ENCODE peak calls at places on chromosomes 1 and 21, in ten cellular contexts. H is dorsolateral prefrontal cortex, B is astrocyte of the spinal cord, N is endodermal cell, O is Peyer's patch, X is fibroblast of lung, F is GM12864, V is right atrium auricular region, P is stomach, I is GM20000. J is an unnamed sample.

GRCh38 chr21:38807987-38808386 is 2.3 kb downstream of the ETS2 start:
- DNase-seq in H (no peak), B (no peak), N (no peak), O (no peak), X (peak), F (no peak), V (no peak), P (no peak), I (no peak), J (peak)

GRCh38 chr1:72284398-72285073 is 2.2 kb upstream of the NEGR1 start:
- DNase-seq in H (peak), B (peak), N (peak), O (peak), X (peak), F (no peak), V (no peak), P (no peak), I (peak), J (peak)

GRCh38 chr1:215104283-215104682 is 21.7 kb downstream of the KCNK2 start:
- DNase-seq in H (no peak), B (peak), N (no peak), O (no peak), X (no peak), F (no peak), V (no peak), P (no peak), I (no peak), J (no peak)

GRCh38 chr1:50783286-50783685 is 176.8 kb downstream of the FAF1 start:
- DNase-seq in H (no peak), B (peak), N (no peak), O (no peak), X (peak), F (no peak), V (no peak), P (no peak), I (no peak), J (no peak)

GRCh38 chr1:173482683-173483082 is 5.5 kb downstream of the PRDX6 start:
- DNase-seq in H (no peak), B (no peak), N (no peak), O (no peak), X (no peak), F (no peak), V (no peak), P (no peak), I (no peak), J (no peak)

GRCh38 chr1:121586369-121587229 is 401.8 kb downstream of the SRGAP2C start:
- DNase-seq in H (no peak), B (no peak), N (peak), O (peak), X (no peak), F (no peak), V (no peak), P (peak), I (no peak), J (peak)

GRCh38 chr1:5198328-5198727 is 543.9 kb downstream of the AJAP1 start:
- DNase-seq in H (no peak), B (no peak), N (peak), O (no peak), X (no peak), F (no peak), V (no peak), P (no peak), I (no peak), J (no peak)

GRCh38 chr1:79353224-79353623 is 346.7 kb upstream of the ADGRL4 start:
- DNase-seq in H (no peak), B (peak), N (peak), O (no peak), X (peak), F (no peak), V (no peak), P (peak), I (peak), J (no peak)

GRCh38 chr21:15659768-15660423 is 69.9 kb upstream of the USP25 start:
- DNase-seq in H (no peak), B (no peak), N (no peak), O (no peak), X (no peak), F (no peak), V (no peak), P (no peak), I (no peak), J (no peak)

GRCh38 chr1:41033272-41033671 is 11.7 kb upstream of the SLFNL1 start:
- DNase-seq in H (no peak), B (no peak), N (no peak), O (no peak), X (no peak), F (no peak), V (no peak), P (no peak), I (no peak), J (no peak)

GRCh38 chr1:98057236-98057635 is 136.4 kb upstream of the DPYD start:
- DNase-seq in H (no peak), B (no peak), N (no peak), O (no peak), X (no peak), F (no peak), V (no peak), P (no peak), I (no peak), J (no peak)

GRCh38 chr1:94514095-94514727 is 27.3 kb downstream of the F3 start:
- DNase-seq in H (no peak), B (no peak), N (peak), O (no peak), X (peak), F (no peak), V (no peak), P (no peak), I (no peak), J (peak)

GRCh38 chr1:222081859-222082258 is 340.0 kb upstream of the DUSP10 start:
- DNase-seq in H (no peak), B (no peak), N (no peak), O (no peak), X (peak), F (peak), V (no peak), P (no peak), I (no peak), J (no peak)

GRCh38 chr21:17279663-17280062 is 233.2 kb upstream of the CXADR start:
- DNase-seq in H (no peak), B (no peak), N (peak), O (no peak), X (no peak), F (no peak), V (no peak), P (no peak), I (no peak), J (no peak)

GRCh38 chr1:162873671-162874666 is 13.0 kb upstream of the CCDC190 start:
- DNase-seq in H (no peak), B (peak), N (no peak), O (no peak), X (peak), F (no peak), V (no peak), P (no peak), I (no peak), J (no peak)

GRCh38 chr1:113307771-113308451 is 82.4 kb upstream of the MAGI3 start:
- DNase-seq in H (no peak), B (no peak), N (no peak), O (no peak), X (peak), F (no peak), V (no peak), P (no peak), I (no peak), J (no peak)

GRCh38 chr1:23593556-23594148 is 34.4 kb upstream of the ID3 start:
- DNase-seq in H (no peak), B (peak), N (peak), O (no peak), X (no peak), F (no peak), V (no peak), P (no peak), I (no peak), J (no peak)

GRCh38 chr1:186212574-186213224 is 162.4 kb downstream of the TPR start:
- DNase-seq in H (no peak), B (peak), N (peak), O (no peak), X (peak), F (peak), V (peak), P (no peak), I (peak), J (no peak)

GRCh38 chr1:29145739-29146437 is 22.2 kb upstream of the TMEM200B start:
- DNase-seq in H (no peak), B (peak), N (no peak), O (no peak), X (peak), F (no peak), V (no peak), P (peak), I (no peak), J (no peak)

GRCh38 chr1:240967070-240967724 is 355.2 kb upstream of the GREM2 start:
- DNase-seq in H (no peak), B (peak), N (no peak), O (no peak), X (peak), F (no peak), V (no peak), P (no peak), I (no peak), J (no peak)

GRCh38 chr1:209412566-209412965 is 170.9 kb upstream of the CAMK1G start:
- DNase-seq in H (no peak), B (no peak), N (no peak), O (no peak), X (no peak), F (no peak), V (no peak), P (no peak), I (no peak), J (no peak)

GRCh38 chr1:82273816-82274215 is 473.1 kb downstream of the ADGRL2 start:
- DNase-seq in H (peak), B (peak), N (no peak), O (no peak), X (no peak), F (no peak), V (no peak), P (no peak), I (no peak), J (no peak)
- TF ChIP-seq CTCF in H (no peak), B (no peak), N (no peak), O (no peak), X (no peak), F (no peak), V (no peak), P (no peak), I (no peak), J (no peak)

GRCh38 chr1:228866498-228866897 is 131.2 kb downstream of the RHOU start:
- DNase-seq in H (no peak), B (no peak), N (no peak), O (peak), X (peak), F (no peak), V (no peak), P (no peak), I (no peak), J (no peak)
- TF ChIP-seq CTCF in H (no peak), B (no peak), N (no peak), O (no peak), X (no peak), F (no peak), V (no peak), P (no peak), I (no peak), J (no peak)

GRCh38 chr21:43657355-43658093 is 1.8 kb downstream of the HSF2BP start:
- DNase-seq in H (no peak), B (no peak), N (no peak), O (no peak), X (no peak), F (no peak), V (no peak), P (no peak), I (no peak), J (no peak)
- TF ChIP-seq CTCF in H (no peak), B (no peak), N (no peak), O (no peak), X (no peak), F (no peak), V (no peak), P (no peak), I (no peak), J (no peak)

DNA sequence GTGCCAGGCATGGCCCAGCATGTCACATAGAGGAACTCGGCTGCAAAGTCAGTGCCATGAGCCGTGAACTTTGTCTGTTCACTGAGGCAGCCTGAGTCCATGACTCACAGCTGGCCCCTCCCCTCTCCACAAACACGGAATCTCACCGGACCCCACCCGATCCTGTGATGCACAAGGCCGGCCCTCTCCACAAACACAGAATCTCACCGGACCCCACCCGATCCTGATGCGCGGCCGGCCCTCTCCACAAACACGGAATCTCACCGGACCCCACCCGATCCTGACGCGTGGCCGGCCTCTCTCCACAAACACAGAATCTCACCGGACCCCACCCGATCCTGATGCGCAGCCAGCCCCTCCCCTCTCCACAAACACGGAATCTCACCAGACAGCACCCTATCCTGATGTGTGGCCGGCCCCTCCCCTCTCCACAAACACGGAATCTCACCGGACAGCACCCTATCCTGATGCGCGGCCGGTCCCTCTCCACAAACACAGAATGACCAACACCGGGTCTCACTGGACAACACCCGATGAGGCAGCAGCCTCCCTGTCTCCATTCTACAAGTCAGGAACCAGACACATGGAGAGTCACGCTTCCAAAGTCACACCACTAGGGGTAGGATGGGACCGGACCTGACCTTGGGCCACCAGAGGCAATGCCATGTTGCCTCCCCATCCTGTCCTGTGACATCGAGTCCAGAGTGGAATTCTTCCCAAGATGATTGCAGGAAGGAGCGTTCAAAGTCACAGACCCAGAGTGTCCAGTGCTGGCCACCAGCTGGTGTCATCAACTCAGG is 39.6 kb upstream of the GPR153 start:
- DNase-seq in H (no peak), B (no peak), N (no peak), O (peak), X (peak), F (no peak), V (no peak), P (peak), I (no peak), J (no peak)
- TF ChIP-seq CTCF in H (no peak), B (no peak), N (peak), O (no peak), X (no peak), F (no peak), V (no peak), P (no peak), I (no peak), J (no peak)